ENCODE peak calls at places on chromosomes 1 and 21, in ten cellular contexts. P, W, H, N, Q, C, U, J, T and E are unnamed samples.

GRCh38 chr1:154481058-154481457 is 21.0 kb upstream of the TDRD10 start:
- DNase-seq in N (no peak), U (no peak), C (no peak), J (no peak), P (no peak), H (no peak), T (no peak), W (no peak), Q (peak; percentile 14), E (no peak)

GRCh38 chr1:24901791-24902470 is 28.1 kb downstream of the RUNX3 start:
- DNase-seq in P (no peak), T (peak; percentile 18), C (no peak), Q (peak; percentile 23), U (no peak), J (no peak), N (peak; percentile 45), H (no peak), W (no peak), E (no peak)

GRCh38 chr1:42324398-42325013 is 10.5 kb downstream of the FOXJ3 start:
- DNase-seq in C (no peak), W (no peak), H (no peak), U (no peak), N (no peak), Q (no peak), J (no peak), P (no peak), T (no peak), E (no peak)

GRCh38 chr1:3581296-3581695 is 30.0 kb downstream of the MEGF6 start:
- DNase-seq in U (no peak), T (no peak), P (no peak), W (no peak), C (no peak), H (no peak), J (no peak), N (no peak), Q (no peak), E (peak; percentile 25)

GRCh38 chr1:35544976-35545375 is 12.2 kb downstream of the KIAA0319L start:
- DNase-seq in J (peak; percentile 37), Q (no peak), T (no peak), U (no peak), C (peak; percentile 45), N (no peak), P (peak; percentile 71), W (peak; percentile 45), H (no peak), E (peak; percentile 72)

GRCh38 chr1:166272851-166273250 is 106.0 kb upstream of the FAM78B start:
- DNase-seq in P (no peak), Q (no peak), W (no peak), J (no peak), H (no peak), T (no peak), U (no peak), N (no peak), C (no peak), E (no peak)

GRCh38 chr1:150235436-150235851 is 468 bp downstream of the ANP32E start:
- DNase-seq in H (peak; percentile 46), N (no peak), Q (no peak), T (no peak), J (no peak), U (no peak), C (no peak), P (no peak), W (no peak), E (peak; percentile 7)

GRCh38 chr1:98103617-98104284 is 182.9 kb upstream of the DPYD start:
- DNase-seq in H (no peak), J (no peak), C (peak; percentile 43), Q (no peak), P (no peak), U (no peak), T (no peak), N (no peak), W (peak; percentile 28), E (no peak)

DNA sequence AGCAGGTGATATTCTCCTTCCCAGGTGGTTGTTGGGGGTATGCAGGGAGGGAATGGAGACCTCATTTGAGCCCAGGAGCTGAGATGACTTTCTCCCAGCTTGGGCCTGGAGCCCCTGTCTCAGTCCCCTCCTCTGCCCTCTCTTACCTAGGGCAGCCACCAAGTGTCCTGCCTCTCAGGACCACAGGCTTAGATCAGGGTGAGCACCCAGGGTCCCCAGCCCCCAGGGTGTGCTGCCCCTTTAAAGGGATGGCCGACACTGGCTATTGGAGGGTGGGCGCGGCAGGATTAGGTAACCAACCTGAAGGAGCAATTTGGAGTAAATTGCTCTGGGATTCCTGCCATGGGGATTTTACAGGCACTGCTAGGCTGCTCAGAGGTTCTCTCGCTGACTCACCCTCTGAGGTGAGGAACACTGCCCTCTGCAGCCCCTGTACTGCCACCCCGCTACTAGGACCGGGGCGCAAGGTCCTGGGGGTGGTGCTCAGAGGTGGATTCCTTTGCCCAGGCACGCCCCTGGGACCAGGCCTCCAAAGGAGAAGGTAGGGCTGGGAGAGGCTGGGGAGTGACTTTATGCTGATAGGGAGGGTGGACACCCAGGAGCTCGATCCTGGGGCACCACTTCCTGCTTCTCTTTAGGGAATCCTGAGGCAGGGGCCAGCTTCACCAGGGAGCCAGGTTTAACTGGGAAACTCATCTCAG is 1.5 kb downstream of the RPS6KA1 start:
- DNase-seq in T (peak; percentile 70), C (peak; percentile 48), H (no peak), W (peak; percentile 72), J (peak; percentile 19), P (no peak), Q (peak; percentile 81), U (no peak), N (peak; percentile 93), E (peak; percentile 91)
- TF ChIP-seq CTCF in T (peak; percentile 16), C (peak; percentile 19), H (no peak), W (peak; percentile 22), J (no peak), P (no peak), Q (no peak), U (no peak), N (no peak), E (peak; percentile 19)

GRCh38 chr21:35142036-35142825 is 93.1 kb upstream of the RUNX1 start:
- DNase-seq in U (no peak), N (no peak), Q (no peak), C (no peak), H (no peak), W (no peak), P (no peak), J (no peak), T (no peak), E (no peak)

GRCh38 chr21:35136106-35136505 is 87.0 kb upstream of the RUNX1 start:
- DNase-seq in H (no peak), C (no peak), N (no peak), J (no peak), P (no peak), U (no peak), T (no peak), Q (no peak), W (no peak), E (no peak)

GRCh38 chr21:35136586-35137254 is 87.6 kb upstream of the RUNX1 start:
- DNase-seq in N (no peak), J (no peak), T (no peak), W (peak; percentile 65), P (no peak), H (no peak), U (no peak), Q (peak; percentile 31), C (peak; percentile 62), E (no peak)

GRCh38 chr21:35138665-35139381 is 89.7 kb upstream of the RUNX1 start:
- DNase-seq in H (no peak), P (no peak), N (no peak), Q (no peak), W (no peak), T (no peak), J (no peak), C (peak; percentile 95), U (no peak), E (no peak)

DNA sequence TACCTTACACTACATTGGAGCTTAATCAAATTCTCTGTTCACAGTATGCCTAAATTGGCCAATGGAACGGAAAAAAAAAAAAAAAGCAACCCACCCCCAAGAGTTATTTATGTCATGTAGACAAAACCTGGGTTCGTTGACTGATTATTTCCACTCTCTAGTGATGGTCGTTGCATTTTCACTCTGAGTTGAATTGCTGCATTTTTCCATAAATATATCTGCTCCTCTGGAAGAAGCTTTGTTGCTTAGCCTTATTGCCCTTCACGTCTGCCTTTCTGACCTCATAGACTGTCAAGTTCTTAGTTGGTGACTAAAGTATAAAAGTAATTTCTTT is 90.2 kb upstream of the RUNX1 start:
- DNase-seq in U (no peak), N (no peak), W (no peak), Q (no peak), H (no peak), P (no peak), C (no peak), T (no peak), J (no peak), E (no peak)
- H3K4me3 ChIP-seq in U (no peak overlapping the region), N (no peak overlapping the region), W (no peak overlapping the region), Q (no peak overlapping the region), H (no peak overlapping the region), P (no peak overlapping the region), C (no peak overlapping the region), T (no peak overlapping the region), J (no peak overlapping the region), E (no peak overlapping the region)

DNA sequence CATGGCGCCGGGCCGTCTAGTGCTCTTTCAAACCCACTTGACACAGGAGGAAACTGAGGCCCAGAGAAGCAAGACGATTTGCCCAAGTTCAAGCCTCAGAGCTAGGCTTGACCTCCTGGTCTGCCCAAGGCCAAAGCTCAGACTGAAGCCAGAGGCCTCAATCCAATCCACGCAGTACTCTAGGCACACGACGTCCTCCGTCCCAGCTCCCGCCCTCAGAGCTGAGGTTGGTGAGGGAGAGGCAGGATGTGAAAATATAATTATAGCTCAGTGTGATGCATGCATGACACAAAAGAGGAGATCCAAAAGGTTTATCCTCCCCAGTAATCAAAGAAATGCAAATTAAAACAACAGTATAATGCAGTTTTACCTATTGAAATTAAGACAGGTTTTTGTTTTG is 15.5 kb upstream of the ADGRB2 start:
- DNase-seq in Q (no peak), T (no peak), J (no peak), U (no peak), P (no peak), W (no peak), N (no peak), H (no peak), C (no peak), E (no peak)
- TF ChIP-seq POLR2A in Q (no peak), T (no peak), J (no peak), U (no peak), P (no peak), W (no peak), N (no peak), H (no peak), C (no peak), E (no peak)

GRCh38 chr1:2235300-2235998 is 7.3 kb downstream of the SKI start:
- DNase-seq in H (no peak), C (no peak), J (no peak), Q (no peak), N (no peak), W (no peak), P (no peak), U (no peak), T (no peak), E (no peak)

GRCh38 chr1:2236695-2237677 is 8.9 kb downstream of the SKI start:
- DNase-seq in Q (no peak), H (no peak), W (no peak), J (peak; percentile 57), P (no peak), C (no peak), T (no peak), N (no peak), U (no peak), E (no peak)

GRCh38 chr1:2239384-2239985 is 11.4 kb downstream of the SKI start:
- DNase-seq in W (no peak), U (no peak), C (no peak), N (no peak), P (no peak), Q (no peak), H (no peak), J (no peak), T (no peak), E (no peak)

GRCh38 chr1:2238361-2239055 is 10.4 kb downstream of the SKI start:
- DNase-seq in H (no peak), C (no peak), T (peak; percentile 76), N (no peak), Q (peak; percentile 81), J (no peak), W (no peak), U (no peak), P (no peak), E (peak; percentile 91)

DNA sequence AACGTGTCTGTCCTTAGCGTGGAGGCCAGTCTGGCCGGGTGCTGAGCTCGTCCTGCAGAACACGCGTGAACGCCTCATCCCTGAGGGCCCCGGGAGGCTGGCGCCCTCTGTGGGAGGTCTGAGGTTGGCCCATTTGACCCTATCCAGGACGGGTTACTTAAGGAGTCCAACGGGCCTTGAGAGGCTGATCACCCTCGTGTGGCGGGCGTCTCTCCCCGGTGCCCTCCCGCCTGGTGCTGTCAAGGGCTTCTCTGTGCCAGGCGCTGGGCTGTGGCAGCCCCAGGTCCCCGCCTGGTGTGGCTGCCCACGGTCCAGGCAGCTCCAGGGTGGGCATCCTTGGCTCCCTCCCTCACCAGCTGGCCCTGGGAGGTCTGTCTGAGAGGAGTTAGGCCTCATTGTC is 9.7 kb downstream of the SKI start:
- DNase-seq in J (peak; percentile 63), P (no peak), N (no peak), H (no peak), U (no peak), C (no peak), T (no peak), Q (no peak), W (peak; percentile 35), E (peak; percentile 62)
- TF ChIP-seq CTCF in J (no peak), P (no peak), N (no peak), H (no peak), U (no peak), C (no peak), T (no peak), Q (no peak), W (no peak), E (no peak)